ENCODE peak calls at places on chromosomes 7 and 10, in six cellular contexts. G, X, P, A, M and Y are unnamed samples. For H3K9me3, the result is how much of the 10 kb centered on the place peaks cover.

GRCh38 chr10:80504158-80504811 is 33.4 kb upstream of the SH2D4B start:
- DNase-seq in G (no peak), X (no peak), P (no peak), A (peak), M (no peak), Y (no peak)

GRCh38 chr7:78171398-78171797 is 372.8 kb downstream of the PHTF2 start:
- DNase-seq in G (no peak), X (no peak), P (no peak), A (no peak), M (no peak), Y (no peak)

GRCh38 chr7:42964849-42965805 is 33.0 kb downstream of the MRPL32 start:
- DNase-seq in G (no peak), X (no peak), P (no peak), A (no peak), M (peak), Y (peak)

GRCh38 chr7:151795168-151795754 is 81.7 kb downstream of the PRKAG2 start:
- DNase-seq in G (no peak), X (no peak), P (peak), A (no peak), M (no peak), Y (peak)

GRCh38 chr7:136618788-136619187 is 249.7 kb upstream of the CHRM2 start:
- DNase-seq in G (no peak), X (no peak), P (no peak), A (no peak), M (no peak), Y (no peak)

GRCh38 chr7:73842248-73842895 is at the start of gene METTL27:
- DNase-seq in G (peak), X (peak), P (peak), A (peak), M (peak), Y (peak)

GRCh38 chr7:23474829-23475578 is 4.7 kb upstream of the IGF2BP3 start:
- DNase-seq in G (no peak), X (no peak), P (no peak), A (no peak), M (no peak), Y (no peak)

GRCh38 chr7:1555046-1555812 is 776 bp downstream of the TMEM184A start:
- DNase-seq in G (peak), X (peak), P (peak), A (no peak), M (peak), Y (no peak)

GRCh38 chr7:77182261-77182660 is 17.4 kb downstream of the FGL2 start:
- DNase-seq in G (no peak), X (no peak), P (no peak), A (no peak), M (no peak), Y (no peak)

GRCh38 chr10:102596506-102596971 is 47.7 kb upstream of the TRIM8 start:
- DNase-seq in G (peak), X (peak), P (no peak), A (peak), M (peak), Y (peak)

GRCh38 chr10:47249881-47250280 is 50.1 kb upstream of the GDF10 start:
- DNase-seq in G (no peak), X (no peak), P (no peak), A (no peak), M (no peak), Y (no peak)

GRCh38 chr7:33108591-33108930 is 643 bp downstream of the RP9 start:
- DNase-seq in G (no peak), X (no peak), P (no peak), A (no peak), M (no peak), Y (no peak)

GRCh38 chr10:84739641-84740040 is 411.3 kb downstream of the CCSER2 start:
- DNase-seq in G (no peak), X (no peak), P (no peak), A (no peak), M (no peak), Y (no peak)

GRCh38 chr10:112195224-112195623 is 11.7 kb upstream of the GPAM start:
- DNase-seq in G (no peak), X (no peak), P (no peak), A (no peak), M (no peak), Y (no peak)

GRCh38 chr10:36679554-36679953 is 445.8 kb upstream of the ANKRD30A start:
- DNase-seq in G (no peak), X (no peak), P (no peak), A (no peak), M (no peak), Y (no peak)

GRCh38 chr10:113359664-113360063 is 193.2 kb upstream of the HABP2 start:
- DNase-seq in G (no peak), X (no peak), P (no peak), A (no peak), M (no peak), Y (no peak)

GRCh38 chr7:69906309-69906995 is 308.2 kb downstream of the AUTS2 start:
- DNase-seq in G (no peak), X (no peak), P (no peak), A (no peak), M (no peak), Y (no peak)

GRCh38 chr10:71217266-71218045 is 5.1 kb downstream of the UNC5B start:
- DNase-seq in G (no peak), X (no peak), P (no peak), A (no peak), M (peak), Y (no peak)

GRCh38 chr10:93947055-93947454 is 46.7 kb upstream of the PLCE1 start:
- DNase-seq in G (peak), X (no peak), P (no peak), A (no peak), M (peak), Y (no peak)

GRCh38 chr7:70710011-70710480 is 421.9 kb upstream of the GALNT17 start:
- DNase-seq in G (peak), X (peak), P (no peak), A (no peak), M (peak), Y (no peak)

GRCh38 chr10:35025916-35026315 is 64.2 kb downstream of the CUL2 start:
- DNase-seq in G (peak), X (no peak), P (no peak), A (no peak), M (no peak), Y (no peak)

GRCh38 chr10:11670311-11670825 is 58.9 kb upstream of the USP6NL start:
- DNase-seq in G (no peak), X (no peak), P (no peak), A (no peak), M (no peak), Y (peak)

GRCh38 chr10:1489801-1490200 is 247.5 kb downstream of the ADARB2 start:
- DNase-seq in G (no peak), X (no peak), P (no peak), A (no peak), M (no peak), Y (no peak)

GRCh38 chr10:131735577-131735976 is 165.2 kb upstream of the PPP2R2D start:
- DNase-seq in G (no peak), X (no peak), P (peak), A (no peak), M (no peak), Y (peak)

GRCh38 chr10:118459642-118460193 is 117.6 kb upstream of the FAM204A start:
- DNase-seq in G (peak), X (peak), P (no peak), A (peak), M (peak), Y (peak)

GRCh38 chr10:48478980-48479811 is 125.7 kb downstream of the ARHGAP22 start:
- DNase-seq in G (no peak), X (no peak), P (no peak), A (no peak), M (no peak), Y (peak)

GRCh38 chr7:116571037-116571436 is 46.2 kb downstream of the CAV1 start:
- DNase-seq in G (peak), X (no peak), P (no peak), A (no peak), M (peak), Y (no peak)

GRCh38 chr7:7554647-7555575 is 11.8 kb upstream of the MIOS start:
- DNase-seq in G (no peak), X (no peak), P (no peak), A (no peak), M (peak), Y (no peak)

GRCh38 chr7:13062596-13062995 is 375.2 kb downstream of the ARL4A start:
- DNase-seq in G (no peak), X (no peak), P (no peak), A (no peak), M (no peak), Y (no peak)

GRCh38 chr7:137836113-137836509 is 10.7 kb downstream of the DGKI start:
- DNase-seq in G (peak), X (no peak), P (no peak), A (no peak), M (no peak), Y (no peak)

GRCh38 chr10:2150315-2150714 is 413.0 kb upstream of the ADARB2 start:
- DNase-seq in G (no peak), X (no peak), P (no peak), A (no peak), M (peak), Y (no peak)

GRCh38 chr7:78530351-78530750 is 731.8 kb downstream of the PHTF2 start:
- DNase-seq in G (peak), X (no peak), P (no peak), A (no peak), M (peak), Y (no peak)

GRCh38 chr7:1095621-1096155 is 7.8 kb downstream of the GPER1 start:
- DNase-seq in G (no peak), X (no peak), P (no peak), A (no peak), M (no peak), Y (no peak)

GRCh38 chr7:115240242-115240641 is 318.3 kb downstream of the MDFIC start:
- DNase-seq in G (peak), X (no peak), P (no peak), A (no peak), M (peak), Y (no peak)

DNA sequence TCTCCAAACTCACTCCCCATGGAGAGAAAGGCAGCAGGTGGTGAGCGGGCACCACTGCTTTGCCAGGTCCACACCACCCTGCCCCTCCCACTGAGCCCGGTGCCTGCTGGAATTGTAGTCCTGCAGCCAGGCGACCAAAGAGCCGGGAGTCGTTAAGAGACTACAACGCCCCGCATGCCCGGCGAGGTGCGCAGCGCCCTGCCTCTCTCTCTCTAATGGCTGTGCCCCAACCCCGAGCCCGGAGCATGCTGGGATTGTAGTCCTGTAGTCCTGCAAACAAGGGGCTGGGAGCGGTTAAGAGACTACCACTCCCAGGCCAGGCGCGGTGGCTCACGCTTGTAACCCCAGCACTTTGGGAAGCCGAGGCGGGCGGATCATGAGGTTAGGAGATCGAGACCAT is 8.1 kb upstream of the ZNF727 start:
- DNase-seq in G (no peak), X (no peak), P (peak), A (no peak), M (no peak), Y (no peak)
- H3K9me3 ChIP-seq in G (under half), X (under half), P (under half), A (under half), M (half or more), Y (under half)

GRCh38 chr10:104251443-104251842 is 3.2 kb upstream of the GSTO1 start:
- DNase-seq in G (no peak), X (no peak), P (no peak), A (no peak), M (no peak), Y (no peak)
- H3K9me3 ChIP-seq in G (under half), X (under half), P (under half), A (under half), M (under half), Y (under half)

DNA sequence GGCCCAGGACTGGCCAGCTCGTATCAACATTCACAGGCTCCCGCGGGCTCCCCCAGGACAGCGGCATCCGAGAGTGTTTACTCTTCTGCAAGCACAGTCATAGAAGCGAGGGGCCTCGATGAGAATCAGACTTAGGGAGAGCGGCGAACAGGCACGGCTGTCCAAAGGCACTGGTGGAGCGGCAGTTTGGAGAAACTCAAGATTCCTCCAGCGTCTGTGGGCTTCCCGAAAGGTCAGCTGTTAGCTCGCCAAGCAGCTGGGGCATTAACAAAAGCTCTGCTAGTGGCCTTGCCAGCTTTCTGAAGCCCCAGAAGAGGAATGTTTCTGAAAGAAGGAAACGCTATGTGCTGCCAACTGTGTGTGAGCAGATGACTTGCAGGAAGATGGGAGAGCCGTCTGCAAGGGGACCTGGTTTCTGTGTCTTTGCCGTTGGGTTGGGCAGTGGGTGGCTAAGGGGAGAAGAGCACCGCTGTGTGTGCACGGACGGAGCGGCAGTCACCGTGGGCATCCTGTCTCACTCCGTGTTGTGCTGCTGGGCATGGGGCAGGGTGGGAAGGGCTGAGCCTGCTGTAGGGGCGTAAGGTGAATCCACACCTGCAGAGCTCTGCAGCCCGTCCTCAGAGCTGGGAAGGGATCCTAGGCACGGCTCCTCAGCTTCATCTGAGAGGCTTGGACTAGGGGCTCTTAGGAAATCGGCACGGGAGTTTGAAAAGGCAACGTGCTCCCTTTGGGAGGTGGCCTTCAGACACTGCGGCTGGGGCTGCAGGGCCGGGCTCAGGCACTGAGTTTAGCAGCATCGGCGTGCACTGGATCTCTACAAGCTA is 42.1 kb downstream of the AMZ1 start:
- DNase-seq in G (peak), X (no peak), P (peak), A (no peak), M (no peak), Y (peak)
- H3K9me3 ChIP-seq in G (under half), X (under half), P (under half), A (under half), M (under half), Y (under half)

DNA sequence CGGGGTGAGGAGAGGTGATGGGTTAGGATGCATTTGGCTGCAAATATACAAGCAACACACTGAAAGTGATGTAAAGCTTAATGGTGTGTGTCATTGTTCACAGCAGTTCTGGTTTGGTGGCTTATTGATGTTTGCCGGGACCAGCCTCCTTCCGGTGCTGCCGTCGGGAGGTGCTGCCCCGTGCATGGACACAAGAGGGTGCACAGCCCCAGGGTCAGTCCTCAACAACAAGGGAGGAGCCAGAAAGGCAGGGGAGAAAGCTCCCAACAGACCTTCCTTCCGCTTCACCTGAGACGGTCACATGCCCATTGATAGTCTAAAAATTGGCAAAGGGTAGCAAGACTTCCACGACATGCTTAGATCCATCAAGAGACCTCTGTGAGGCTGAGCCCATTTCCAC is 9.5 kb downstream of the RNF32 start:
- DNase-seq in G (no peak), X (no peak), P (peak), A (no peak), M (peak), Y (no peak)
- H3K9me3 ChIP-seq in G (under half), X (under half), P (under half), A (under half), M (under half), Y (under half)

GRCh38 chr7:64880322-64881297 is 22.5 kb upstream of the ZNF273 start:
- DNase-seq in G (no peak), X (no peak), P (no peak), A (no peak), M (no peak), Y (peak)
- H3K9me3 ChIP-seq in G (under half), X (under half), P (under half), A (under half), M (under half), Y (under half)

GRCh38 chr7:63039882-63040281 is 958.8 kb upstream of the ZNF722 start:
- DNase-seq in G (no peak), X (no peak), P (no peak), A (no peak), M (no peak), Y (no peak)

GRCh38 chr7:63040966-63041610 is 957.6 kb upstream of the ZNF722 start:
- DNase-seq in G (no peak), X (no peak), P (no peak), A (no peak), M (no peak), Y (no peak)

GRCh38 chr7:63040336-63040735 is 958.3 kb upstream of the ZNF722 start:
- DNase-seq in G (no peak), X (no peak), P (no peak), A (no peak), M (no peak), Y (no peak)

GRCh38 chr7:63042730-63043511 is 955.7 kb upstream of the ZNF722 start:
- DNase-seq in G (no peak), X (no peak), P (no peak), A (no peak), M (no peak), Y (no peak)

DNA sequence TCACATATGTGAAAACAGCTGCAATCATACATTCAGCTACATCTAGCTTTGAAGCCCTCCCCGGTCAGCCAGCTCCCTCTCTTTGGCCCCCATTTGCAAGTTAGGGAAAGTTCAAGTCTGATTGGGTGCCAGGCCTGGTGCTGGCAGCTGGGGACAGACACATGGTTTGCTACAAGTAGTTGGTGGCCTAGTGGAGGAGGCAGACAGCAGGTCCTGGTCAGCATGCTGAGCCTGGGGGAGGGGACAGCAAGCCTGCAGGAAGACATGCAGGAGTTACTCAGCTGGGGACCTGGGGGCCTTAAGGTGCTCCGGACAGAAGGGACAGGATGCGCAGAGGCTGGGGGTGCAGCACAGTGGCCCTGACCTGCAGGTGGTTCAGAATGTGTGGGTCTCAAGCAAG is 956.9 kb upstream of the ZNF722 start:
- DNase-seq in G (no peak), X (no peak), P (no peak), A (no peak), M (no peak), Y (no peak)
- H3K9me3 ChIP-seq in G (half or more), X (under half), P (under half), A (half or more), M (under half), Y (under half)

GRCh38 chr10:111035542-111035941 is 41.3 kb upstream of the ADRA2A start:
- DNase-seq in G (peak), X (no peak), P (no peak), A (no peak), M (no peak), Y (no peak)

GRCh38 chr10:111039522-111039921 is 37.3 kb upstream of the ADRA2A start:
- DNase-seq in G (no peak), X (no peak), P (no peak), A (no peak), M (no peak), Y (no peak)

GRCh38 chr10:111030042-111030750 is 46.6 kb upstream of the ADRA2A start:
- DNase-seq in G (no peak), X (no peak), P (no peak), A (no peak), M (peak), Y (no peak)

GRCh38 chr10:111037868-111038267 is 39.0 kb upstream of the ADRA2A start:
- DNase-seq in G (no peak), X (no peak), P (no peak), A (no peak), M (no peak), Y (no peak)

DNA sequence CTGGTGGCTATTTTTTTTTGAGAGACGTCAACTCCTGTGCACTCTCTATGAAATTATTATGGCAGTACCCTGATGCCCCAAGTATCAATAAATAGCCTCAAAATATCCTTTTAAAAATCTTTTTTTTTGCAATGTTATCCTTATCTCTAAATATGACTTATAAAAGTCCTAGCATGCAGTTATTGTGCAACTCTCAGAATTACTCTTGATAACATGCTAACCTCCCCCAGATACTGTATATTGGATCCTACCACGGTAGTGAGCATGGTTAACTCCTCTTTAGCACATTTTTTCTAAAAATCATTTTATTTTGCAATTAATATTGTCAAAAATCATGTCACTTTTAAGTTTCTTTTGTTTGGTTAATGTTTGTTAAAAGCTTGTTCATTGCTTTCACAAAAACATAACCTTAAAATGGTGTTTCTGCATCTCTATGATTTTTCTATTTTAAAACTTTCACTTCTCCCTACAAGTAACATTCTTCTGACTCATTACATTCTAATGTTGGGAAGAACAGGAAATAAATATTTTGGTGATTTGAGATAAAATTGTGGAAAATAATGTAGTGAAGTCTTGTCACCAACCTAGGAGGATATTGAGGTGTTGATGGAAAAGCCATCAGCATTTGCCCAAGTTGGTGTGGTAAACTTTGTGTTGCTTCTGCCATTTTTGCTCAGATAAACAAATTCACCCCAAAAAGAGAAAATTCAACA is 42.1 kb upstream of the ADRA2A start:
- DNase-seq in G (peak), X (no peak), P (no peak), A (no peak), M (peak), Y (no peak)
- H3K9me3 ChIP-seq in G (under half), X (under half), P (under half), A (under half), M (under half), Y (under half)

DNA sequence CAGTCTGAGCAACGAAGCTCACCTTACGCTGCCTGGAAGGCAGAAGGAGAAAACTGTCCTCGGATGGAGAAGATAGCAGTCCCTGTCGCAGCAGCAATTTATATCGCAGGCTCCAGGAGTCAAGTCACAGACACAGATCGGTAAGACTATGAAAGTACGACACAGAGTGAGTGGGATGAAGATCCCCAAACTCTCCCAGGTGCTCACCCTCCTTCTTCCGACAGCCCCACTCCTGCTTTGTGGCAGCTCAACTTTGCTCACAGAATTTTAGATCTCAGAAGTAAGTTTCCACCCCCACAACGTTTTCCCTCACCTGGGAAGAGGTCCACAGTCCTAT is 428 bp downstream of the TCTN3 start:
- DNase-seq in G (peak), X (no peak), P (no peak), A (peak), M (peak), Y (no peak)
- H3K9me3 ChIP-seq in G (under half), X (under half), P (under half), A (under half), M (under half), Y (under half)